ENCODE peak calls at places on chromosomes 16 and 17, in four cellular contexts. One of them, this sample, is unnamed.

GRCh38 chr16:87243383-87243964 is 73.7 kb downstream of the C16orf95 start:
- DNase-seq in NCI-H187: no peak
- DNase-seq in WTC11: no peak
- DNase-seq in heart right ventricle: no peak
- DNase-seq in this sample: no peak

GRCh38 chr16:24993722-24994686 is 21.2 kb downstream of the ARHGAP17 start:
- DNase-seq in NCI-H187: no peak
- DNase-seq in WTC11: no peak
- DNase-seq in heart right ventricle: no peak
- DNase-seq in this sample: no peak

GRCh38 chr16:81265658-81266451 is 27.4 kb downstream of the BCO1 start:
- DNase-seq in NCI-H187: no peak
- DNase-seq in WTC11: no peak
- DNase-seq in heart right ventricle: peak
- DNase-seq in this sample: peak

GRCh38 chr16:25010542-25010941 is 4.6 kb downstream of the ARHGAP17 start:
- DNase-seq in NCI-H187: no peak
- DNase-seq in WTC11: no peak
- DNase-seq in heart right ventricle: no peak
- DNase-seq in this sample: no peak

GRCh38 chr16:21989141-21989540 is 11.8 kb downstream of the PDZD9 start:
- DNase-seq in NCI-H187: no peak
- DNase-seq in WTC11: no peak
- DNase-seq in heart right ventricle: no peak
- DNase-seq in this sample: no peak

GRCh38 chr17:32298298-32298697 is 32.7 kb downstream of the RHBDL3 start:
- DNase-seq in NCI-H187: no peak
- DNase-seq in WTC11: no peak
- DNase-seq in heart right ventricle: no peak
- DNase-seq in this sample: no peak

GRCh38 chr16:48617711-48618148 is 7.8 kb upstream of the N4BP1 start:
- DNase-seq in NCI-H187: no peak
- DNase-seq in WTC11: no peak
- DNase-seq in heart right ventricle: peak
- DNase-seq in this sample: peak

GRCh38 chr16:70588565-70588964 is 57.8 kb upstream of the IL34 start:
- DNase-seq in NCI-H187: no peak
- DNase-seq in WTC11: no peak
- DNase-seq in heart right ventricle: no peak
- DNase-seq in this sample: no peak

GRCh38 chr17:60102632-60103047 is 23.9 kb upstream of the HEATR6 start:
- DNase-seq in NCI-H187: no peak
- DNase-seq in WTC11: no peak
- DNase-seq in heart right ventricle: peak
- DNase-seq in this sample: peak

GRCh38 chr17:36592711-36593321 is 1.1 kb downstream of the DHRS11 start:
- DNase-seq in NCI-H187: no peak
- DNase-seq in WTC11: no peak
- DNase-seq in heart right ventricle: no peak
- DNase-seq in this sample: no peak

GRCh38 chr16:79707867-79708266 is 107.3 kb upstream of the MAF start:
- DNase-seq in NCI-H187: no peak
- DNase-seq in WTC11: no peak
- DNase-seq in heart right ventricle: peak
- DNase-seq in this sample: peak

GRCh38 chr16:8571061-8571596 is 19.2 kb downstream of the TMEM114 start:
- DNase-seq in NCI-H187: no peak
- DNase-seq in WTC11: no peak
- DNase-seq in heart right ventricle: no peak
- DNase-seq in this sample: no peak

GRCh38 chr16:15618392-15618791 is 24.6 kb downstream of the MARF1 start:
- DNase-seq in NCI-H187: no peak
- DNase-seq in WTC11: no peak
- DNase-seq in heart right ventricle: no peak
- DNase-seq in this sample: no peak

GRCh38 chr16:67372664-67373063 is 20.6 kb downstream of the TPPP3 start:
- DNase-seq in NCI-H187: no peak
- DNase-seq in WTC11: no peak
- DNase-seq in heart right ventricle: no peak
- DNase-seq in this sample: no peak

GRCh38 chr17:6101706-6102105 is 31.5 kb downstream of the WSCD1 start:
- DNase-seq in NCI-H187: no peak
- DNase-seq in WTC11: no peak
- DNase-seq in heart right ventricle: no peak
- DNase-seq in this sample: no peak

GRCh38 chr16:3058173-3059030 is 7.0 kb upstream of the IL32 start:
- DNase-seq in NCI-H187: no peak
- DNase-seq in WTC11: peak
- DNase-seq in heart right ventricle: peak
- DNase-seq in this sample: peak

GRCh38 chr17:1108810-1109605 is 70.8 kb downstream of the ABR start:
- DNase-seq in NCI-H187: no peak
- DNase-seq in WTC11: peak
- DNase-seq in heart right ventricle: peak
- DNase-seq in this sample: peak

GRCh38 chr17:27236710-27237315 is 57.1 kb upstream of the WSB1 start:
- DNase-seq in NCI-H187: peak
- DNase-seq in WTC11: peak
- DNase-seq in heart right ventricle: no peak
- DNase-seq in this sample: peak

GRCh38 chr16:19375561-19376158 is 42.0 kb upstream of the TMC5 start:
- DNase-seq in NCI-H187: peak
- DNase-seq in WTC11: peak
- DNase-seq in heart right ventricle: peak
- DNase-seq in this sample: no peak

GRCh38 chr16:21159281-21159951 is 942 bp downstream of the LDAF1 start:
- DNase-seq in NCI-H187: no peak
- DNase-seq in WTC11: peak
- DNase-seq in heart right ventricle: peak
- DNase-seq in this sample: peak

GRCh38 chr17:72407336-72408121 is 286.7 kb downstream of the SOX9 start:
- DNase-seq in NCI-H187: peak
- DNase-seq in WTC11: no peak
- DNase-seq in heart right ventricle: peak
- DNase-seq in this sample: peak

GRCh38 chr17:47718634-47719405 is 14.2 kb upstream of the TBX21 start:
- DNase-seq in NCI-H187: no peak
- DNase-seq in WTC11: no peak
- DNase-seq in heart right ventricle: no peak
- DNase-seq in this sample: no peak

GRCh38 chr17:47829870-47830269 is 1.5 kb downstream of the MRPL10 start:
- DNase-seq in NCI-H187: no peak
- DNase-seq in WTC11: no peak
- DNase-seq in heart right ventricle: no peak
- DNase-seq in this sample: no peak

GRCh38 chr17:80780381-80781187 is 211.1 kb upstream of the CHMP6 start:
- DNase-seq in NCI-H187: no peak
- DNase-seq in WTC11: no peak
- DNase-seq in heart right ventricle: no peak
- DNase-seq in this sample: no peak

GRCh38 chr16:56332464-56333079 is 92.8 kb downstream of the AMFR start:
- DNase-seq in NCI-H187: no peak
- DNase-seq in WTC11: peak
- DNase-seq in heart right ventricle: peak
- DNase-seq in this sample: peak

GRCh38 chr16:27436065-27436464 is 34.1 kb downstream of the IL21R start:
- DNase-seq in NCI-H187: no peak
- DNase-seq in WTC11: no peak
- DNase-seq in heart right ventricle: no peak
- DNase-seq in this sample: no peak

GRCh38 chr16:72819345-72819744 is 228.6 kb downstream of the ZFHX3 start:
- DNase-seq in NCI-H187: no peak
- DNase-seq in WTC11: no peak
- DNase-seq in heart right ventricle: no peak
- DNase-seq in this sample: no peak

GRCh38 chr16:56513972-56514371 is 5.9 kb downstream of the BBS2 start:
- DNase-seq in NCI-H187: no peak
- DNase-seq in WTC11: no peak
- DNase-seq in heart right ventricle: no peak
- DNase-seq in this sample: no peak

GRCh38 chr16:3003582-3004270 is 9.0 kb upstream of the CLDN9 start:
- DNase-seq in NCI-H187: peak
- DNase-seq in WTC11: peak
- DNase-seq in heart right ventricle: peak
- DNase-seq in this sample: peak

GRCh38 chr16:51321251-51321650 is 170.2 kb upstream of the SALL1 start:
- DNase-seq in NCI-H187: no peak
- DNase-seq in WTC11: no peak
- DNase-seq in heart right ventricle: no peak
- DNase-seq in this sample: no peak

GRCh38 chr17:14845562-14846335 is 419.4 kb downstream of the PMP22 start:
- DNase-seq in NCI-H187: no peak
- DNase-seq in WTC11: no peak
- DNase-seq in heart right ventricle: no peak
- DNase-seq in this sample: no peak

GRCh38 chr17:78412403-78412802 is 34.0 kb downstream of the PGS1 start:
- DNase-seq in NCI-H187: no peak
- DNase-seq in WTC11: no peak
- DNase-seq in heart right ventricle: no peak
- DNase-seq in this sample: no peak

GRCh38 chr16:65214196-65214595 is 92.3 kb upstream of the CDH11 start:
- DNase-seq in NCI-H187: no peak
- DNase-seq in WTC11: no peak
- DNase-seq in heart right ventricle: no peak
- DNase-seq in this sample: no peak

GRCh38 chr16:65816556-65816955 is 549.9 kb upstream of the CDH5 start:
- DNase-seq in NCI-H187: no peak
- DNase-seq in WTC11: no peak
- DNase-seq in heart right ventricle: no peak
- DNase-seq in this sample: no peak

GRCh38 chr17:8785547-8786412 is 13.4 kb downstream of the MFSD6L start:
- DNase-seq in NCI-H187: no peak
- DNase-seq in WTC11: peak
- DNase-seq in heart right ventricle: peak
- DNase-seq in this sample: peak

GRCh38 chr17:15289285-15290185 is 24.4 kb upstream of the PMP22 start:
- DNase-seq in NCI-H187: no peak
- DNase-seq in WTC11: no peak
- DNase-seq in heart right ventricle: no peak
- DNase-seq in this sample: no peak

GRCh38 chr16:56600398-56600999 is 7.9 kb upstream of the MT2A start:
- DNase-seq in NCI-H187: no peak
- DNase-seq in WTC11: peak
- DNase-seq in heart right ventricle: no peak
- DNase-seq in this sample: no peak

GRCh38 chr16:78237346-78237745 is 137.9 kb downstream of the WWOX start:
- DNase-seq in NCI-H187: no peak
- DNase-seq in WTC11: no peak
- DNase-seq in heart right ventricle: no peak
- DNase-seq in this sample: no peak

GRCh38 chr17:83073389-83074063 is 5.9 kb upstream of the METRNL start:
- DNase-seq in NCI-H187: no peak
- DNase-seq in WTC11: no peak
- DNase-seq in heart right ventricle: no peak
- DNase-seq in this sample: no peak

GRCh38 chr16:8887952-8888560 is 5.9 kb downstream of the LITAFD start:
- DNase-seq in NCI-H187: no peak
- DNase-seq in WTC11: no peak
- DNase-seq in heart right ventricle: peak
- DNase-seq in this sample: peak

This sample was measured in right cardiac atrium.